ENCODE peak calls at places on chromosome 17, in ten cellular contexts. One of them, this sample, is unnamed.
A peak's percentile ranks its signal among the peaks of the same experiment; 100 is the strongest.

GRCh38 chr17:70848785-70849184 is 679.5 kb downstream of the KCNJ2 start:
- DNase-seq in PC-9: no peak
- DNase-seq in SJSA1: no peak
- DNase-seq in keratinocyte: no peak
- DNase-seq in left lung: no peak
- DNase-seq in heart right ventricle: no peak
- DNase-seq in CD8-positive, alpha-beta memory T cell: no peak
- DNase-seq in GM23338: no peak
- DNase-seq in OCI-LY7: no peak
- DNase-seq in H9: no peak
- DNase-seq in this sample: no peak

GRCh38 chr17:44736551-44737240 is 22.1 kb upstream of the ADAM11 start:
- DNase-seq in PC-9: no peak
- DNase-seq in SJSA1: no peak
- DNase-seq in keratinocyte: no peak
- DNase-seq in left lung: no peak
- DNase-seq in heart right ventricle: no peak
- DNase-seq in CD8-positive, alpha-beta memory T cell: no peak
- DNase-seq in GM23338: no peak
- DNase-seq in OCI-LY7: no peak
- DNase-seq in H9: no peak
- DNase-seq in this sample: no peak

GRCh38 chr17:43853546-43853945 is 6.6 kb downstream of the CD300LG start:
- DNase-seq in PC-9: no peak
- DNase-seq in SJSA1: no peak
- DNase-seq in keratinocyte: no peak
- DNase-seq in left lung: no peak
- DNase-seq in heart right ventricle: no peak
- DNase-seq in CD8-positive, alpha-beta memory T cell: no peak
- DNase-seq in GM23338: no peak
- DNase-seq in OCI-LY7: no peak
- DNase-seq in H9: no peak
- DNase-seq in this sample: no peak

GRCh38 chr17:60361889-60362288 is 30.0 kb downstream of the USP32 start:
- DNase-seq in PC-9: no peak
- DNase-seq in SJSA1: no peak
- DNase-seq in keratinocyte: no peak
- DNase-seq in left lung: no peak
- DNase-seq in heart right ventricle: no peak
- DNase-seq in CD8-positive, alpha-beta memory T cell: no peak
- DNase-seq in GM23338: no peak
- DNase-seq in OCI-LY7: no peak
- DNase-seq in H9: no peak
- DNase-seq in this sample: no peak

GRCh38 chr17:75816693-75817092 is 27.5 kb downstream of the UNC13D start:
- DNase-seq in PC-9: no peak
- DNase-seq in SJSA1: no peak
- DNase-seq in keratinocyte: no peak
- DNase-seq in left lung: no peak
- DNase-seq in heart right ventricle: no peak
- DNase-seq in CD8-positive, alpha-beta memory T cell: no peak
- DNase-seq in GM23338: no peak
- DNase-seq in OCI-LY7: no peak
- DNase-seq in H9: no peak
- DNase-seq in this sample: no peak

GRCh38 chr17:66791337-66791736 is 43.6 kb upstream of the CACNG5 start:
- DNase-seq in PC-9: no peak
- DNase-seq in SJSA1: no peak
- DNase-seq in keratinocyte: no peak
- DNase-seq in left lung: no peak
- DNase-seq in heart right ventricle: no peak
- DNase-seq in CD8-positive, alpha-beta memory T cell: no peak
- DNase-seq in GM23338: no peak
- DNase-seq in OCI-LY7: no peak
- DNase-seq in H9: no peak
- DNase-seq in this sample: no peak

GRCh38 chr17:66964930-66965800 is 658 bp downstream of the CACNG4 start:
- DNase-seq in PC-9: peak; percentile 64
- DNase-seq in SJSA1: peak; percentile 83
- DNase-seq in keratinocyte: no peak
- DNase-seq in left lung: no peak
- DNase-seq in heart right ventricle: no peak
- DNase-seq in CD8-positive, alpha-beta memory T cell: no peak
- DNase-seq in GM23338: peak; percentile 82
- DNase-seq in OCI-LY7: no peak
- DNase-seq in H9: peak; percentile 90
- DNase-seq in this sample: peak; percentile 55

GRCh38 chr17:1498869-1499268 is 6.4 kb upstream of the MYO1C start:
- DNase-seq in PC-9: no peak
- DNase-seq in SJSA1: no peak
- DNase-seq in keratinocyte: no peak
- DNase-seq in left lung: no peak
- DNase-seq in heart right ventricle: no peak
- DNase-seq in CD8-positive, alpha-beta memory T cell: no peak
- DNase-seq in GM23338: no peak
- DNase-seq in OCI-LY7: no peak
- DNase-seq in H9: no peak
- DNase-seq in this sample: no peak

GRCh38 chr17:39627717-39628516 is 1.2 kb downstream of the PPP1R1B start:
- DNase-seq in PC-9: no peak
- DNase-seq in SJSA1: no peak
- DNase-seq in keratinocyte: no peak
- DNase-seq in left lung: no peak
- DNase-seq in heart right ventricle: no peak
- DNase-seq in CD8-positive, alpha-beta memory T cell: no peak
- DNase-seq in GM23338: peak; percentile 38
- DNase-seq in OCI-LY7: no peak
- DNase-seq in H9: no peak
- DNase-seq in this sample: no peak
- H3K27ac ChIP-seq in PC-9: no peak overlapping the region
- H3K27ac ChIP-seq in SJSA1: no peak overlapping the region
- H3K27ac ChIP-seq in keratinocyte: no peak overlapping the region
- H3K27ac ChIP-seq in left lung: no peak overlapping the region
- H3K27ac ChIP-seq in heart right ventricle: no peak overlapping the region
- H3K27ac ChIP-seq in CD8-positive, alpha-beta memory T cell: no peak overlapping the region
- H3K27ac ChIP-seq in GM23338: no peak overlapping the region
- H3K27ac ChIP-seq in OCI-LY7: no peak overlapping the region
- H3K27ac ChIP-seq in H9: no peak overlapping the region
- H3K27ac ChIP-seq in this sample: no peak overlapping the region

GRCh38 chr17:29124135-29124930 is 55.9 kb downstream of the MYO18A start:
- DNase-seq in PC-9: peak; percentile 64
- DNase-seq in SJSA1: no peak
- DNase-seq in keratinocyte: no peak
- DNase-seq in left lung: no peak
- DNase-seq in heart right ventricle: no peak
- DNase-seq in CD8-positive, alpha-beta memory T cell: no peak
- DNase-seq in GM23338: peak; percentile 86
- DNase-seq in OCI-LY7: peak; percentile 71
- DNase-seq in H9: peak; percentile 75
- DNase-seq in this sample: peak; percentile 68

GRCh38 chr17:29124931-29125270 is 55.3 kb downstream of the MYO18A start:
- DNase-seq in PC-9: peak; percentile 95
- DNase-seq in SJSA1: no peak
- DNase-seq in keratinocyte: no peak
- DNase-seq in left lung: peak; percentile 89
- DNase-seq in heart right ventricle: peak; percentile 65
- DNase-seq in CD8-positive, alpha-beta memory T cell: no peak
- DNase-seq in GM23338: no peak
- DNase-seq in OCI-LY7: no peak
- DNase-seq in H9: no peak
- DNase-seq in this sample: no peak

GRCh38 chr17:29121442-29121841 is 58.8 kb downstream of the MYO18A start:
- DNase-seq in PC-9: no peak
- DNase-seq in SJSA1: no peak
- DNase-seq in keratinocyte: no peak
- DNase-seq in left lung: no peak
- DNase-seq in heart right ventricle: no peak
- DNase-seq in CD8-positive, alpha-beta memory T cell: no peak
- DNase-seq in GM23338: no peak
- DNase-seq in OCI-LY7: no peak
- DNase-seq in H9: no peak
- DNase-seq in this sample: no peak

GRCh38 chr17:29125651-29126050 is 54.5 kb downstream of the MYO18A start:
- DNase-seq in PC-9: no peak
- DNase-seq in SJSA1: no peak
- DNase-seq in keratinocyte: no peak
- DNase-seq in left lung: no peak
- DNase-seq in heart right ventricle: no peak
- DNase-seq in CD8-positive, alpha-beta memory T cell: no peak
- DNase-seq in GM23338: no peak
- DNase-seq in OCI-LY7: no peak
- DNase-seq in H9: no peak
- DNase-seq in this sample: no peak

DNA sequence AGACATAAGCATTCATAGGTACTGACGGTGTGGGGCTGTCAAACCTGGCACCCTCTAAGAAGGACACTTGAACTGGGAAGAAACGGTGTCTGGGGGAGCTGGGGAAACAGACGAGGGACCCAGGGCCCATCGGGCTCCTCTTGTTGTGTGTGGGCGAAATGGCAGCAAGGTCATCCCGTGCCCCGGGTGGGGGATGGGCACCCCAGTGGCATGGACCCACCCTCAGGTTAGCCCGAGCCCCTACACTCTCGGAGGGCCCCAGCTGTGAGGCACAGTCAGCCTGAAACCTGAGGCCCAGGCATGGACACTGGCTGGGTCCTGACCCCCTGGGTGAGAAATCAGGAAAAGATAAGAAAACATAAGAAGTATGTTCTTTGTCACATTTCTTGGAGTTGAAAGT is 57.1 kb downstream of the MYO18A start:
- DNase-seq in PC-9: no peak
- DNase-seq in SJSA1: no peak
- DNase-seq in keratinocyte: no peak
- DNase-seq in left lung: no peak
- DNase-seq in heart right ventricle: no peak
- DNase-seq in CD8-positive, alpha-beta memory T cell: no peak
- DNase-seq in GM23338: no peak
- DNase-seq in OCI-LY7: no peak
- DNase-seq in H9: no peak
- DNase-seq in this sample: no peak
- H3K4me1 ChIP-seq in PC-9: peaks cover 32% of the 10 kb centered on the region
- H3K4me1 ChIP-seq in SJSA1: no peaks in the 10 kb centered on the region
- H3K4me1 ChIP-seq in keratinocyte: no peaks in the 10 kb centered on the region
- H3K4me1 ChIP-seq in left lung: no peaks in the 10 kb centered on the region
- H3K4me1 ChIP-seq in heart right ventricle: peaks cover 40% of the 10 kb centered on the region
- H3K4me1 ChIP-seq in CD8-positive, alpha-beta memory T cell: no peaks in the 10 kb centered on the region
- H3K4me1 ChIP-seq in GM23338: no peaks in the 10 kb centered on the region
- H3K4me1 ChIP-seq in OCI-LY7: no peaks in the 10 kb centered on the region
- H3K4me1 ChIP-seq in H9: no peaks in the 10 kb centered on the region
- H3K4me1 ChIP-seq in this sample: peaks cover 5% of the 10 kb centered on the region

DNA sequence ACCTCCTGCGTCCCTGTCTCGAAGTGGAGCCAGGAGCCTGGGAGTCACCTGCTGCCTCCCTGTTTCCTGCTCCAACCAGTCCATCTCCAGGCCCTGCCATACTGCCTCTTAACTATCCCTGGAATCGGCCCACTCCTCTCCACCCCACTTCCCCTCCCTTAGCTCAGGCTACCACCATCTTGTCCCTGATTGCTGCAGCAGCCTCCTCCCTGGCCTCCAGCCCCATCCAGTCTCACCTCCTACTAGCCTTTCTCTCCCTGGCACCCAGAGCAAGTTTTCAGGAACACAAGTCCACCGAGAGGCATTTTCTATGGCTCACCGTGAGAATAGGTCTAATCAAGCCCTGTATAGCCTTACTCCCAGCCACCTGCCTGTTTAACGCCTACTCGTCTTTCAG is 865 bp upstream of the CAMKK1 start:
- DNase-seq in PC-9: no peak
- DNase-seq in SJSA1: no peak
- DNase-seq in keratinocyte: no peak
- DNase-seq in left lung: no peak
- DNase-seq in heart right ventricle: no peak
- DNase-seq in CD8-positive, alpha-beta memory T cell: no peak
- DNase-seq in GM23338: no peak
- DNase-seq in OCI-LY7: no peak
- DNase-seq in H9: no peak
- DNase-seq in this sample: no peak
- H3K27ac ChIP-seq in PC-9: no peak overlapping the region
- H3K27ac ChIP-seq in SJSA1: no peak overlapping the region
- H3K27ac ChIP-seq in keratinocyte: no peak overlapping the region
- H3K27ac ChIP-seq in left lung: peak overlapping the region; percentile 75
- H3K27ac ChIP-seq in heart right ventricle: peak overlapping the region; percentile 85
- H3K27ac ChIP-seq in CD8-positive, alpha-beta memory T cell: no peak overlapping the region
- H3K27ac ChIP-seq in GM23338: no peak overlapping the region
- H3K27ac ChIP-seq in OCI-LY7: no peak overlapping the region
- H3K27ac ChIP-seq in H9: no peak overlapping the region
- H3K27ac ChIP-seq in this sample: peak overlapping the region; percentile 50

GRCh38 chr17:48542956-48543853 is 1.7 kb downstream of the HOXB2 start:
- DNase-seq in PC-9: no peak
- DNase-seq in SJSA1: peak; percentile 74
- DNase-seq in keratinocyte: peak; percentile 57
- DNase-seq in left lung: no peak
- DNase-seq in heart right ventricle: peak; percentile 44
- DNase-seq in CD8-positive, alpha-beta memory T cell: peak; percentile 32
- DNase-seq in GM23338: peak; percentile 72
- DNase-seq in OCI-LY7: no peak
- DNase-seq in H9: peak; percentile 79
- DNase-seq in this sample: peak; percentile 69

GRCh38 chr17:48543854-48544355 is 1.0 kb downstream of the HOXB2 start:
- DNase-seq in PC-9: no peak
- DNase-seq in SJSA1: no peak
- DNase-seq in keratinocyte: no peak
- DNase-seq in left lung: no peak
- DNase-seq in heart right ventricle: peak; percentile 21
- DNase-seq in CD8-positive, alpha-beta memory T cell: no peak
- DNase-seq in GM23338: no peak
- DNase-seq in OCI-LY7: no peak
- DNase-seq in H9: no peak
- DNase-seq in this sample: no peak

GRCh38 chr17:48545022-48545376 is at the start of gene HOXB2:
- DNase-seq in PC-9: no peak
- DNase-seq in SJSA1: no peak
- DNase-seq in keratinocyte: no peak
- DNase-seq in left lung: no peak
- DNase-seq in heart right ventricle: peak; percentile 37
- DNase-seq in CD8-positive, alpha-beta memory T cell: no peak
- DNase-seq in GM23338: peak; percentile 49
- DNase-seq in OCI-LY7: no peak
- DNase-seq in H9: no peak
- DNase-seq in this sample: peak; percentile 74

GRCh38 chr17:48545539-48545938 is 630 bp upstream of the HOXB2 start:
- DNase-seq in PC-9: no peak
- DNase-seq in SJSA1: no peak
- DNase-seq in keratinocyte: no peak
- DNase-seq in left lung: no peak
- DNase-seq in heart right ventricle: no peak
- DNase-seq in CD8-positive, alpha-beta memory T cell: no peak
- DNase-seq in GM23338: no peak
- DNase-seq in OCI-LY7: no peak
- DNase-seq in H9: no peak
- DNase-seq in this sample: no peak

DNA sequence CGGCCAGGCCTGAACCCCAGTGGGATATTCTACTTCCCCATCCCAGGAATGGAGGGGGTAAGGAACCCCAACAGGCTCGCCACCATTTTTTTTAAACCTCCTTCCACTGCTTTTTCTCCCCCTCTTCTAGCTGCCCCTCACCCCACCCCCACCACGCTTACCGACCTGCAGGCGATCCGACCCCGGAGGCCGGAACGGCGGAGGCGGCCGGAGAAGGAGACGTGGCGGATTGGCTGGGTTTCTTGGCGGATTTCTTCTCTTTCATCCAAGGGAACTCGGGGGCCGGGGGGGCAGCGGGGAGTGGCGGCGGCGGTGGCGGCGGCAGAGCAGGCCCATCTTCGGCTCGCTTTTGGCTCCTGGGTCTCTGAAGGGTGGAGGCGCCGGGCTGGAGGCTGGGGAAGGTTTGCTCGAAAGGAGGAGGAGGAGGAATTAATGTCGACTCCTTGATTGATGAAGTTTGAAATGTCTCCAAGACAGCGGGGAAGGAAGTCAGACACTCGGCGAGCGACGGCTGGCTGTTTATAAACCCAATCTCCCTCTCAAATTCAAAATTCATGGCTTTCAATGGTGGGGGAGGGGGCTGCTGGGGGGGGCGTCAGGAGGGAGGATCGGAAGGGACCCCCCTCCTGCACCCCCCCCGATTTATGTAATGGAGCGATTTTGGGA is 420 bp downstream of the HOXB2 start:
- DNase-seq in PC-9: no peak
- DNase-seq in SJSA1: peak; percentile 79
- DNase-seq in keratinocyte: no peak
- DNase-seq in left lung: peak; percentile 82
- DNase-seq in heart right ventricle: peak; percentile 82
- DNase-seq in CD8-positive, alpha-beta memory T cell: peak; percentile 28
- DNase-seq in GM23338: peak; percentile 77
- DNase-seq in OCI-LY7: no peak
- DNase-seq in H9: peak; percentile 79
- DNase-seq in this sample: peak; percentile 66
- H3K4me1 ChIP-seq in PC-9: no peaks in the 10 kb centered on the region
- H3K4me1 ChIP-seq in SJSA1: peaks cover 11% of the 10 kb centered on the region
- H3K4me1 ChIP-seq in keratinocyte: peaks cover 20% of the 10 kb centered on the region
- H3K4me1 ChIP-seq in left lung: no peaks in the 10 kb centered on the region
- H3K4me1 ChIP-seq in heart right ventricle: peaks cover 30% of the 10 kb centered on the region
- H3K4me1 ChIP-seq in CD8-positive, alpha-beta memory T cell: peaks cover 32% of the 10 kb centered on the region
- H3K4me1 ChIP-seq in GM23338: peaks cover 87% of the 10 kb centered on the region
- H3K4me1 ChIP-seq in OCI-LY7: no peaks in the 10 kb centered on the region
- H3K4me1 ChIP-seq in H9: peaks cover 3% of the 10 kb centered on the region
- H3K4me1 ChIP-seq in this sample: peaks cover 19% of the 10 kb centered on the region